ENCODE peak calls at places on chromosomes 12 and 14, in five cellular contexts. One of them, this sample, is unnamed.

GRCh38 chr12:119088917-119089667 is 89.6 kb upstream of the HSPB8 start:
- DNase-seq in left ventricle myocardium inferior: no peak
- DNase-seq in caudate nucleus: no peak
- DNase-seq in heart right ventricle: no peak
- DNase-seq in psoas muscle: no peak
- DNase-seq in this sample: no peak

GRCh38 chr12:93626160-93626559 is 51.0 kb upstream of the CRADD start:
- DNase-seq in left ventricle myocardium inferior: no peak
- DNase-seq in caudate nucleus: no peak
- DNase-seq in heart right ventricle: no peak
- DNase-seq in psoas muscle: no peak
- DNase-seq in this sample: no peak

GRCh38 chr12:120659151-120659525 is 18.7 kb downstream of the CABP1 start:
- DNase-seq in left ventricle myocardium inferior: no peak
- DNase-seq in caudate nucleus: no peak
- DNase-seq in heart right ventricle: no peak
- DNase-seq in psoas muscle: no peak
- DNase-seq in this sample: no peak

GRCh38 chr14:89283327-89284060 is 133.5 kb downstream of the FOXN3 start:
- DNase-seq in left ventricle myocardium inferior: no peak
- DNase-seq in caudate nucleus: no peak
- DNase-seq in heart right ventricle: no peak
- DNase-seq in psoas muscle: no peak
- DNase-seq in this sample: no peak

GRCh38 chr12:130953783-130954543 is at the start of gene ADGRD1:
- DNase-seq in left ventricle myocardium inferior: peak
- DNase-seq in caudate nucleus: no peak
- DNase-seq in heart right ventricle: peak
- DNase-seq in psoas muscle: peak
- DNase-seq in this sample: no peak

GRCh38 chr14:93045965-93046695 is 69.6 kb downstream of the ITPK1 start:
- DNase-seq in left ventricle myocardium inferior: no peak
- DNase-seq in caudate nucleus: no peak
- DNase-seq in heart right ventricle: no peak
- DNase-seq in psoas muscle: no peak
- DNase-seq in this sample: no peak

GRCh38 chr14:102540310-102541028 is 30.9 kb upstream of the ANKRD9 start:
- DNase-seq in left ventricle myocardium inferior: no peak
- DNase-seq in caudate nucleus: no peak
- DNase-seq in heart right ventricle: no peak
- DNase-seq in psoas muscle: no peak
- DNase-seq in this sample: no peak

GRCh38 chr12:62006076-62006732 is 254.0 kb upstream of the USP15 start:
- DNase-seq in left ventricle myocardium inferior: no peak
- DNase-seq in caudate nucleus: no peak
- DNase-seq in heart right ventricle: no peak
- DNase-seq in psoas muscle: no peak
- DNase-seq in this sample: no peak

GRCh38 chr14:43471595-43471994 is 1035.5 kb downstream of the FSCB start:
- DNase-seq in left ventricle myocardium inferior: no peak
- DNase-seq in caudate nucleus: no peak
- DNase-seq in heart right ventricle: no peak
- DNase-seq in psoas muscle: no peak
- DNase-seq in this sample: no peak

GRCh38 chr12:1496162-1496925 is 98.0 kb downstream of the FBXL14 start:
- DNase-seq in left ventricle myocardium inferior: no peak
- DNase-seq in caudate nucleus: no peak
- DNase-seq in heart right ventricle: no peak
- DNase-seq in psoas muscle: no peak
- DNase-seq in this sample: no peak

GRCh38 chr12:32532415-32532814 is 133.1 kb downstream of the FGD4 start:
- DNase-seq in left ventricle myocardium inferior: no peak
- DNase-seq in caudate nucleus: no peak
- DNase-seq in heart right ventricle: no peak
- DNase-seq in psoas muscle: no peak
- DNase-seq in this sample: no peak

GRCh38 chr12:3441435-3441834 is 49.6 kb upstream of the PRMT8 start:
- DNase-seq in left ventricle myocardium inferior: no peak
- DNase-seq in caudate nucleus: no peak
- DNase-seq in heart right ventricle: no peak
- DNase-seq in psoas muscle: no peak
- DNase-seq in this sample: no peak

GRCh38 chr12:57781241-57781640 is 1.3 kb upstream of the TSFM start:
- DNase-seq in left ventricle myocardium inferior: no peak
- DNase-seq in caudate nucleus: no peak
- DNase-seq in heart right ventricle: no peak
- DNase-seq in psoas muscle: no peak
- DNase-seq in this sample: no peak

GRCh38 chr12:57780284-57780897 is 2.2 kb upstream of the TSFM start:
- DNase-seq in left ventricle myocardium inferior: no peak
- DNase-seq in caudate nucleus: no peak
- DNase-seq in heart right ventricle: no peak
- DNase-seq in psoas muscle: no peak
- DNase-seq in this sample: no peak

GRCh38 chr12:57782608-57783465 is at the start of gene TSFM:
- DNase-seq in left ventricle myocardium inferior: peak
- DNase-seq in caudate nucleus: peak
- DNase-seq in heart right ventricle: peak
- DNase-seq in psoas muscle: peak
- DNase-seq in this sample: peak

GRCh38 chr12:57782243-57782607 is 362 bp upstream of the TSFM start:
- DNase-seq in left ventricle myocardium inferior: no peak
- DNase-seq in caudate nucleus: no peak
- DNase-seq in heart right ventricle: no peak
- DNase-seq in psoas muscle: no peak
- DNase-seq in this sample: no peak

DNA sequence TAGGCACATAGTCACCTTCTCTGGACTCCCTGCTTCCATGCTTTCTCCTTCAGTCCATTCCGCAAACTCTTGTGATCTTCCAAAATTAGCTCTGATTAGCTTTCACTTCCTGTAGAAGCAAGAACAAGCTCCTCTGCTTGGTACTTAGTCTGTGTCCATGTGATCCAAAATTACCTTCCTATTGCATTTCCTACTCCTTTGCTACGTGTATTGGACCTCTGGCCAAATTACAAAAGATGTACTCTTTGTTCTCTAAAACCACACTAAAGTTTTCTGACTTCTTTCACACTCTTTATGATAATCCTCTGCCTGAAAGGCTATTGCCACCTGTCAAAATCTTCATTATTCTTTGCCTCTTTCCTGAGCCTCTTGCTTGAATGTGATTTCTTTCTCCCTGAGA is 786 bp upstream of the TSFM start:
- DNase-seq in left ventricle myocardium inferior: no peak
- DNase-seq in caudate nucleus: no peak
- DNase-seq in heart right ventricle: no peak
- DNase-seq in psoas muscle: no peak
- DNase-seq in this sample: no peak
- H3K27ac ChIP-seq in left ventricle myocardium inferior: no peak
- H3K27ac ChIP-seq in caudate nucleus: no peak
- H3K27ac ChIP-seq in heart right ventricle: no peak
- H3K27ac ChIP-seq in psoas muscle: no peak
- H3K27ac ChIP-seq in this sample: peak

DNA sequence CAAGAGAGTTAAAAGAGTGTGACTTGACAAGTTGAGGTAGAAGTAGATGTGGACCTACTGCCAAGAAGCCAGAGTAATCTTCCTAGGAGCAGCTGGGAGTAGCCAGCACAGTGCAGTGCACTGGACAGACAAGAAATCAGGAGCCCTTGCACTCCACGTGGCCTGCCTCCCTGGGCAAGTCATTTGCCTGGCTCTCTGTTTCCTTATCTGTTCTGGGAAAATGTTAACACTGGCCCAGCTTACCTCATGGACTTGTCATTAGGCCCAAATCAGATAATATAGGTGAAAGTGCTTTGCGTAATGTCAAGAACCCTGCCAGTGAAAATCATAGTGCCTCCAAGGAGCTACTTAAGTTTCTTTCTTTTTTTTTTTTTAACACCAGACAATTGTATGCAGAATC is 19.2 kb downstream of the SLC7A8 start:
- DNase-seq in left ventricle myocardium inferior: no peak
- DNase-seq in caudate nucleus: no peak
- DNase-seq in heart right ventricle: no peak
- DNase-seq in psoas muscle: no peak
- DNase-seq in this sample: no peak
- H3K27ac ChIP-seq in left ventricle myocardium inferior: no peak
- H3K27ac ChIP-seq in caudate nucleus: no peak
- H3K27ac ChIP-seq in heart right ventricle: no peak
- H3K27ac ChIP-seq in psoas muscle: no peak
- H3K27ac ChIP-seq in this sample: no peak

GRCh38 chr12:51818567-51819300 is 29.8 kb downstream of the FIGNL2 start:
- DNase-seq in left ventricle myocardium inferior: no peak
- DNase-seq in caudate nucleus: no peak
- DNase-seq in heart right ventricle: no peak
- DNase-seq in psoas muscle: peak
- DNase-seq in this sample: no peak

GRCh38 chr12:51820721-51821422 is 27.6 kb downstream of the FIGNL2 start:
- DNase-seq in left ventricle myocardium inferior: peak
- DNase-seq in caudate nucleus: peak
- DNase-seq in heart right ventricle: peak
- DNase-seq in psoas muscle: peak
- DNase-seq in this sample: peak

GRCh38 chr12:51818086-51818485 is 30.4 kb downstream of the FIGNL2 start:
- DNase-seq in left ventricle myocardium inferior: no peak
- DNase-seq in caudate nucleus: no peak
- DNase-seq in heart right ventricle: no peak
- DNase-seq in psoas muscle: peak
- DNase-seq in this sample: no peak

GRCh38 chr12:51821423-51822260 is 26.9 kb downstream of the FIGNL2 start:
- DNase-seq in left ventricle myocardium inferior: peak
- DNase-seq in caudate nucleus: no peak
- DNase-seq in heart right ventricle: no peak
- DNase-seq in psoas muscle: no peak
- DNase-seq in this sample: peak

DNA sequence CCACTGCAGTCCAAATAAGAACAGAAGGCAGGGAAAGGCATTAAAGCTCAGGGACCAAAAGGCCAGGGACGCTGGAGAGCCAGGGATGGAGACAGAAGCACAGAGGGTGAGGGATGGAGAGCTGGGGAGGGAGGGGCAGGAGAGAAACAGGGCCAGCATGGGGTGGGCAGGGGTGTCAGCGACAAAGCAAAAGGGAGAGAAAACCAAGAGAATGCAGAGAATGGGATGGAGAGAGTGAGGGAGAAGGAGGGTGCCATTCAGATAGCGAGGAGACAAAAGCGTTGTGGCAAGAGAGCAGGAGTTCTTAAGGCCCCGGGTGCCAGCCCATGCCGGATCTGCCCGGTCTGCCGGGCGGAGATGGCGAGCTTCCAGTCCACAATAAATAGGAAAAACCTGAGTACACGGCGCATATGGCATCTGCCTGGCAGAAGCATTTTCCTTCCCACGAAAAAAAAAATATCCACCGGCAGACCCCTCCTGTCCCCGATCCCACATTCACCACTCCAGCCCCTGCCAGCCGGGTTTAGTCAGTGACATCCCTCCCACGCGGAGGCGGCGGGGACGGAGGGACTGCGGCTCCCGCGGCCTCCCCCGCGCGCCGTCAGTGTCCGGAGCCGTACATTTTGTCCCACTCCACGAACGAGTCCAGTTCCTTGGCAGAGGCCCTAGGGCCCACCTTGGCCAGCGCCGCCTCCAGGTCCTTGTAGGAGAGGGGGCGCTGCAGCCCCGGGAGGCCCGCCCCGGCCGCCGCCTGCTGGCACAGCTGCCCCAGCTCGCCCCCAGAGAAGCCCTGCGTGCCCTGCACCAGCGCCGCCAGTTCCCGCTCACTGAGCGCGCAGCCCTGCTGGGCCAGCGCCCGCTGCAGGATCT is 28.4 kb downstream of the FIGNL2 start:
- DNase-seq in left ventricle myocardium inferior: peak
- DNase-seq in caudate nucleus: no peak
- DNase-seq in heart right ventricle: no peak
- DNase-seq in psoas muscle: peak
- DNase-seq in this sample: no peak
- H3K27ac ChIP-seq in left ventricle myocardium inferior: peak
- H3K27ac ChIP-seq in caudate nucleus: peak
- H3K27ac ChIP-seq in heart right ventricle: no peak
- H3K27ac ChIP-seq in psoas muscle: no peak
- H3K27ac ChIP-seq in this sample: peak

GRCh38 chr12:57467212-57467874 is 7.8 kb downstream of the GLI1 start:
- DNase-seq in left ventricle myocardium inferior: no peak
- DNase-seq in caudate nucleus: no peak
- DNase-seq in heart right ventricle: no peak
- DNase-seq in psoas muscle: no peak
- DNase-seq in this sample: no peak

GRCh38 chr12:57469334-57470164 is 10.0 kb downstream of the GLI1 start:
- DNase-seq in left ventricle myocardium inferior: no peak
- DNase-seq in caudate nucleus: no peak
- DNase-seq in heart right ventricle: no peak
- DNase-seq in psoas muscle: no peak
- DNase-seq in this sample: no peak

GRCh38 chr12:57465747-57466505 is 6.3 kb downstream of the GLI1 start:
- DNase-seq in left ventricle myocardium inferior: no peak
- DNase-seq in caudate nucleus: no peak
- DNase-seq in heart right ventricle: no peak
- DNase-seq in psoas muscle: peak
- DNase-seq in this sample: no peak

GRCh38 chr12:57470286-57470969 is 9.2 kb downstream of the ARHGAP9 start:
- DNase-seq in left ventricle myocardium inferior: no peak
- DNase-seq in caudate nucleus: no peak
- DNase-seq in heart right ventricle: no peak
- DNase-seq in psoas muscle: no peak
- DNase-seq in this sample: no peak

GRCh38 chr12:57467915-57468314 is 8.3 kb downstream of the GLI1 start:
- DNase-seq in left ventricle myocardium inferior: no peak
- DNase-seq in caudate nucleus: no peak
- DNase-seq in heart right ventricle: no peak
- DNase-seq in psoas muscle: no peak
- DNase-seq in this sample: no peak
- H3K27ac ChIP-seq in left ventricle myocardium inferior: no peak
- H3K27ac ChIP-seq in caudate nucleus: no peak
- H3K27ac ChIP-seq in heart right ventricle: no peak
- H3K27ac ChIP-seq in psoas muscle: no peak
- H3K27ac ChIP-seq in this sample: no peak

GRCh38 chr14:20690848-20691640 is 2.5 kb downstream of the ANG start:
- DNase-seq in left ventricle myocardium inferior: no peak
- DNase-seq in caudate nucleus: peak
- DNase-seq in heart right ventricle: peak
- DNase-seq in psoas muscle: no peak
- DNase-seq in this sample: peak
- H3K27ac ChIP-seq in left ventricle myocardium inferior: no peak
- H3K27ac ChIP-seq in caudate nucleus: no peak
- H3K27ac ChIP-seq in heart right ventricle: no peak
- H3K27ac ChIP-seq in psoas muscle: no peak
- H3K27ac ChIP-seq in this sample: no peak

GRCh38 chr12:109618091-109618490 is 44.5 kb downstream of the MVK start:
- DNase-seq in left ventricle myocardium inferior: no peak
- DNase-seq in caudate nucleus: no peak
- DNase-seq in heart right ventricle: no peak
- DNase-seq in psoas muscle: no peak
- DNase-seq in this sample: no peak
- H3K27ac ChIP-seq in left ventricle myocardium inferior: no peak
- H3K27ac ChIP-seq in caudate nucleus: peak
- H3K27ac ChIP-seq in heart right ventricle: no peak
- H3K27ac ChIP-seq in psoas muscle: no peak
- H3K27ac ChIP-seq in this sample: no peak

GRCh38 chr12:100986595-100987547 is 192.3 kb downstream of the ANO4 start:
- DNase-seq in left ventricle myocardium inferior: no peak
- DNase-seq in caudate nucleus: no peak
- DNase-seq in heart right ventricle: no peak
- DNase-seq in psoas muscle: no peak
- DNase-seq in this sample: no peak
- H3K27ac ChIP-seq in left ventricle myocardium inferior: no peak
- H3K27ac ChIP-seq in caudate nucleus: no peak
- H3K27ac ChIP-seq in heart right ventricle: peak
- H3K27ac ChIP-seq in psoas muscle: no peak
- H3K27ac ChIP-seq in this sample: no peak

This sample was measured in CD4-positive, alpha-beta T cell.